ENCODE peak calls at places on chromosomes 4 and X, in five cellular contexts. O is left ventricle myocardium inferior, J is pancreas, M is heart left ventricle, W is prostate gland. H is an unnamed sample.

GRCh38 chr4:31370866-31371465 is 650.8 kb downstream of the PCDH7 start:
- DNase-seq in O (no peak), W (peak; percentile 14), J (no peak), M (no peak), H (no peak)

GRCh38 chrX:69038826-69039225 is 126.4 kb downstream of the PJA1 start:
- DNase-seq in W (no peak), J (no peak), O (no peak), M (no peak), H (no peak)

GRCh38 chrX:22666441-22666840 is 333.3 kb upstream of the DDX53 start:
- DNase-seq in J (no peak), M (no peak), O (no peak), W (no peak), H (no peak)

GRCh38 chrX:115894087-115894486 is 276.5 kb upstream of the AGTR2 start:
- DNase-seq in M (no peak), J (no peak), W (no peak), O (no peak), H (no peak)

GRCh38 chr4:139142980-139143379 is 34.0 kb downstream of the ELF2 start:
- DNase-seq in W (no peak), J (no peak), O (no peak), M (no peak), H (no peak)

GRCh38 chr4:143336828-143337599 is at the start of gene GAB1:
- DNase-seq in J (peak; percentile 76), M (peak; percentile 87), O (peak; percentile 81), W (peak; percentile 68), H (peak; percentile 80)

GRCh38 chrX:148588649-148589310 is 88.4 kb downstream of the AFF2 start:
- DNase-seq in J (no peak), M (no peak), W (no peak), O (no peak), H (no peak)

GRCh38 chr4:113141901-113142346 is 92.5 kb downstream of the ANK2 start:
- DNase-seq in W (peak; percentile 6), M (no peak), O (no peak), J (no peak), H (no peak)

GRCh38 chrX:143121471-143121870 is 95.7 kb downstream of the SPANXN4 start:
- DNase-seq in W (no peak), J (no peak), M (no peak), O (no peak), H (no peak)

GRCh38 chr4:37138789-37139188 is 105.8 kb upstream of the NWD2 start:
- DNase-seq in W (no peak), M (no peak), O (no peak), J (no peak), H (no peak)

GRCh38 chr4:104446431-104446925 is 48.2 kb downstream of the CXXC4 start:
- DNase-seq in J (no peak), W (no peak), O (no peak), M (no peak), H (no peak)

GRCh38 chrX:130497531-130497930 is 95.7 kb downstream of the RBMX2 start:
- DNase-seq in W (no peak), O (no peak), J (no peak), M (no peak), H (no peak)

GRCh38 chr4:66404149-66404548 is 733.9 kb upstream of the EPHA5 start:
- DNase-seq in W (no peak), M (no peak), O (no peak), J (no peak), H (no peak)

GRCh38 chr4:164748375-164748774 is 5.6 kb upstream of the SMIM31 start:
- DNase-seq in O (no peak), J (no peak), W (no peak), M (no peak), H (no peak)

GRCh38 chrX:40094900-40095587 is 2.7 kb downstream of the BCOR start:
- DNase-seq in O (no peak), J (no peak), M (no peak), W (no peak), H (no peak)

GRCh38 chr4:10008208-10009005 is 12.9 kb downstream of the SLC2A9 start:
- DNase-seq in W (no peak), M (no peak), J (no peak), O (no peak), H (no peak)

GRCh38 chrX:46967547-46967946 is 55.3 kb downstream of the JADE3 start:
- DNase-seq in J (no peak), M (no peak), W (no peak), O (no peak), H (no peak)

GRCh38 chrX:13179100-13179499 is 134.7 kb upstream of the FAM9C start:
- DNase-seq in M (no peak), W (no peak), O (no peak), J (no peak), H (no peak)

GRCh38 chr4:122658377-122658776 is 37.5 kb upstream of the IL21 start:
- DNase-seq in O (no peak), J (no peak), M (no peak), W (no peak), H (no peak)

GRCh38 chr4:6538586-6538985 is 36.4 kb upstream of the MAN2B2 start:
- DNase-seq in W (no peak), M (no peak), O (no peak), J (no peak), H (no peak)

GRCh38 chrX:54921427-54922021 is 900 bp downstream of the TRO start:
- DNase-seq in O (peak; percentile 40), J (peak; percentile 61), W (peak; percentile 16), M (peak; percentile 75), H (peak; percentile 48)

GRCh38 chr4:57182132-57182874 is 72.1 kb upstream of the IGFBP7 start:
- DNase-seq in O (peak; percentile 69), J (peak; percentile 38), M (peak; percentile 84), W (no peak), H (peak; percentile 58)

GRCh38 chr4:126678608-126679007 is 954.1 kb upstream of the INTU start:
- DNase-seq in O (no peak), J (no peak), W (no peak), M (no peak), H (no peak)

GRCh38 chrX:13520931-13521330 is 48.5 kb upstream of the EGFL6 start:
- DNase-seq in M (no peak), O (no peak), W (no peak), J (no peak), H (no peak)

GRCh38 chr4:111506706-111507105 is 638.5 kb upstream of the FAM241A start:
- DNase-seq in O (no peak), J (no peak), M (no peak), W (no peak), H (no peak)

GRCh38 chr4:9867746-9868425 is 86.5 kb downstream of the DRD5 start:
- DNase-seq in O (no peak), W (no peak), J (no peak), M (no peak), H (no peak)

GRCh38 chr4:142129931-142130330 is 493.5 kb downstream of the IL15 start:
- DNase-seq in W (no peak), J (no peak), M (no peak), O (no peak), H (no peak)

GRCh38 chr4:174867893-174868292 is 38.8 kb upstream of the GLRA3 start:
- DNase-seq in J (no peak), O (no peak), M (no peak), W (no peak), H (no peak)

GRCh38 chr4:61507091-61507490 is 307.0 kb downstream of the ADGRL3 start:
- DNase-seq in W (no peak), M (no peak), O (no peak), J (no peak), H (no peak)

GRCh38 chr4:113646456-113646809 is 115.1 kb downstream of the CAMK2D start:
- DNase-seq in O (no peak), J (no peak), W (peak; percentile 6), M (peak; percentile 37), H (no peak)

GRCh38 chr4:6728320-6729029 is 12.5 kb downstream of the BLOC1S4 start:
- DNase-seq in M (no peak), W (peak; percentile 60), J (no peak), O (no peak), H (no peak)

DNA sequence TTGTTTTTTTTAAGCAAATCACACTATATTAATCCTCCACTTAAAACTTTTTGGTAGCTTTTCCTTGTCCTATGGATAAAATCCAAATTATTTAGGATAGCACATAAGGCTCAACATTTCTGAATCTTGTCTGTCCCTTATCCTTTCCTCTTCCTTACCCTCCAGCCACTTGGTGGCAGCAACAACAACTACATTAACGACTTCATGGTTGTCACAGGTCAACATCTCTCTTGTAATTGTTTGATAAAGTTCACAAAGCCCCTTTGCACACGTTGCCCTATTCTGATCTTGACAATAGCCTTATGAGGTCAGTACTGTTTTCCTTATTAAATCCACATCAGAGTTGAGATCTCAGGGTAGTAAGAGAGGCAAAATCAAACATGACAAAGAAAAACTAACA is 269.0 kb upstream of the PABPC4L start:
- DNase-seq in W (peak; percentile 11), J (no peak), M (no peak), O (no peak), H (no peak)
- TF ChIP-seq CTCF in W (no peak), J (peak; percentile 33), M (peak; percentile 14), O (peak; percentile 47), H (no peak)

DNA sequence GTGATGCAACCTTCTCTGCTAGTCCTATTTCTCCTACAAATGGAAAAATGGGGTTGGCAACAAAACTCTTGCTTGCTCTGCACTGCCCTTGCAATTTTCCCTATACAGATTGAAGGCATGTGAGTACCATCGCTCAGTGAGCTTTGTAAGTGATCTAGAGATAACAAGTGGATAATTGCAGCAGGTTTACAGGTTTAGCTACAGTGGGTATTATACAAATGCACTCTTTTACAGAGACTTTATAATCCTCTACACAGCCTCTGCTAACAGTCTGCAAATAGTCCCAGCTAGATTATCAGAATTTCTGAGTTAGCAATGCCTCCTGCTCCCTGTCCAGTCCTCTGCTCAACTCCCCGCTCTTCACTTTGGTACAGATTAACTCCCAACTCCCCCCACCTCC is 11.1 kb downstream of the LEF1 start:
- DNase-seq in O (no peak), M (no peak), W (no peak), J (no peak), H (no peak)
- H3K4me1 ChIP-seq in O (no peaks in the 10 kb centered on the region), M (no peaks in the 10 kb centered on the region), W (no peaks in the 10 kb centered on the region), J (no peaks in the 10 kb centered on the region), H (no peaks in the 10 kb centered on the region)

GRCh38 chr4:38931125-38931524 is 63.5 kb downstream of the FAM114A1 start:
- DNase-seq in W (no peak), M (no peak), J (no peak), O (no peak), H (no peak)
- H3K36me3 ChIP-seq in W (peaks cover 24% of the 10 kb centered on the region), M (peaks cover 100% of the 10 kb centered on the region), J (no peaks in the 10 kb centered on the region), O (peaks cover 82% of the 10 kb centered on the region), H (peaks cover 100% of the 10 kb centered on the region)

GRCh38 chr4:21507439-21507838 is 441.1 kb downstream of the KCNIP4 start:
- DNase-seq in J (no peak), O (no peak), M (no peak), W (no peak), H (no peak)

GRCh38 chr4:21514022-21514421 is 434.6 kb downstream of the KCNIP4 start:
- DNase-seq in W (no peak), J (no peak), O (no peak), M (no peak), H (no peak)

GRCh38 chr4:21517460-21517859 is 431.1 kb downstream of the KCNIP4 start:
- DNase-seq in W (no peak), J (no peak), O (no peak), M (no peak), H (no peak)

DNA sequence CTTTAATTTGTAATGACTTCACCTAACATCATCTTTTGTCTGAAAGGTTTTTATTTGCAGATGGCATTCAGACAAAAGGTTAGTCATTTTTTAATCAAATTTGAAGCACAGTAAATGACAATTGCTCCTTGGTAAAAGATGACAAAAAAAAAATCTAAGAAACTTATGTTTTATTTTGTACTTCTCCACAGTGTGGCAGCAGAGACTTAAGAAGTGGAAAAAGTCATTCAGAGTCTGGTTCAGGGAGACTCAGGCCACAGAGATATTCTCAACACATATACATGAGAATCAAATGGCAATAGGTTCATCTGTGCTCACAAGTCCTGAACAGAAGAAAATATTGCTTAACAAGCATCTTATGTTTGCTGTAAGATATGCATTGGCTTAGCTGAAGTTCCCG is 436.2 kb downstream of the KCNIP4 start:
- DNase-seq in W (peak; percentile 4), J (no peak), O (no peak), M (no peak), H (no peak)
- TF ChIP-seq CTCF in W (no peak), J (no peak), O (peak; percentile 58), M (no peak), H (no peak)